ENCODE peak calls at places on chromosomes 16 and 17, in eight cellular contexts. One of them, this sample, is unnamed.

GRCh38 chr17:45677770-45678169 is 106.3 kb upstream of the CRHR1 start:
- DNase-seq in activated CD4-positive, alpha-beta T cell treated with anti-CD3 and anti-CD28 coated beads, Interleukin-2, amount 50 U/mL, for 48 hours: no peak
- DNase-seq in T1000: no peak
- DNase-seq in CD8-positive, alpha-beta T cell: no peak
- DNase-seq in activated naive CD4-positive, alpha-beta T cell: no peak
- DNase-seq in amniotic stem cell: no peak
- DNase-seq in SK-N-DZ: no peak
- DNase-seq in fibroblast of pulmonary artery: no peak
- DNase-seq in this sample: peak; percentile 37

GRCh38 chr17:74123350-74123749 is 80.1 kb upstream of the RPL38 start:
- DNase-seq in activated CD4-positive, alpha-beta T cell treated with anti-CD3 and anti-CD28 coated beads, Interleukin-2, amount 50 U/mL, for 48 hours: no peak
- DNase-seq in T1000: no peak
- DNase-seq in CD8-positive, alpha-beta T cell: no peak
- DNase-seq in activated naive CD4-positive, alpha-beta T cell: no peak
- DNase-seq in amniotic stem cell: no peak
- DNase-seq in SK-N-DZ: no peak
- DNase-seq in fibroblast of pulmonary artery: no peak
- DNase-seq in this sample: no peak

GRCh38 chr16:66318505-66318904 is 48.0 kb upstream of the CDH5 start:
- DNase-seq in activated CD4-positive, alpha-beta T cell treated with anti-CD3 and anti-CD28 coated beads, Interleukin-2, amount 50 U/mL, for 48 hours: no peak
- DNase-seq in T1000: no peak
- DNase-seq in CD8-positive, alpha-beta T cell: no peak
- DNase-seq in activated naive CD4-positive, alpha-beta T cell: no peak
- DNase-seq in amniotic stem cell: no peak
- DNase-seq in SK-N-DZ: no peak
- DNase-seq in fibroblast of pulmonary artery: no peak
- DNase-seq in this sample: no peak

GRCh38 chr17:42835732-42836131 is 2.5 kb downstream of the PSME3 start:
- DNase-seq in activated CD4-positive, alpha-beta T cell treated with anti-CD3 and anti-CD28 coated beads, Interleukin-2, amount 50 U/mL, for 48 hours: no peak
- DNase-seq in T1000: no peak
- DNase-seq in CD8-positive, alpha-beta T cell: no peak
- DNase-seq in activated naive CD4-positive, alpha-beta T cell: no peak
- DNase-seq in amniotic stem cell: no peak
- DNase-seq in SK-N-DZ: no peak
- DNase-seq in fibroblast of pulmonary artery: no peak
- DNase-seq in this sample: no peak

GRCh38 chr17:10790491-10791401 is 13.2 kb downstream of the TMEM238L start:
- DNase-seq in activated CD4-positive, alpha-beta T cell treated with anti-CD3 and anti-CD28 coated beads, Interleukin-2, amount 50 U/mL, for 48 hours: no peak
- DNase-seq in T1000: no peak
- DNase-seq in CD8-positive, alpha-beta T cell: no peak
- DNase-seq in activated naive CD4-positive, alpha-beta T cell: no peak
- DNase-seq in amniotic stem cell: no peak
- DNase-seq in SK-N-DZ: no peak
- DNase-seq in fibroblast of pulmonary artery: no peak
- DNase-seq in this sample: no peak

GRCh38 chr17:2892305-2892971 is 96.2 kb downstream of the RAP1GAP2 start:
- DNase-seq in activated CD4-positive, alpha-beta T cell treated with anti-CD3 and anti-CD28 coated beads, Interleukin-2, amount 50 U/mL, for 48 hours: peak; percentile 12
- DNase-seq in T1000: peak; percentile 74
- DNase-seq in CD8-positive, alpha-beta T cell: no peak
- DNase-seq in activated naive CD4-positive, alpha-beta T cell: no peak
- DNase-seq in amniotic stem cell: no peak
- DNase-seq in SK-N-DZ: no peak
- DNase-seq in fibroblast of pulmonary artery: peak; percentile 87
- DNase-seq in this sample: peak; percentile 98

GRCh38 chr16:62829615-62830014 is 793.4 kb upstream of the CDH8 start:
- DNase-seq in activated CD4-positive, alpha-beta T cell treated with anti-CD3 and anti-CD28 coated beads, Interleukin-2, amount 50 U/mL, for 48 hours: no peak
- DNase-seq in T1000: no peak
- DNase-seq in CD8-positive, alpha-beta T cell: no peak
- DNase-seq in activated naive CD4-positive, alpha-beta T cell: no peak
- DNase-seq in amniotic stem cell: no peak
- DNase-seq in SK-N-DZ: no peak
- DNase-seq in fibroblast of pulmonary artery: no peak
- DNase-seq in this sample: no peak

GRCh38 chr17:63452979-63453551 is 7.0 kb upstream of the CYB561 start:
- DNase-seq in activated CD4-positive, alpha-beta T cell treated with anti-CD3 and anti-CD28 coated beads, Interleukin-2, amount 50 U/mL, for 48 hours: no peak
- DNase-seq in T1000: no peak
- DNase-seq in CD8-positive, alpha-beta T cell: no peak
- DNase-seq in activated naive CD4-positive, alpha-beta T cell: no peak
- DNase-seq in amniotic stem cell: no peak
- DNase-seq in SK-N-DZ: no peak
- DNase-seq in fibroblast of pulmonary artery: no peak
- DNase-seq in this sample: no peak

GRCh38 chr16:80147021-80147680 is 393.6 kb upstream of the DYNLRB2 start:
- DNase-seq in activated CD4-positive, alpha-beta T cell treated with anti-CD3 and anti-CD28 coated beads, Interleukin-2, amount 50 U/mL, for 48 hours: no peak
- DNase-seq in T1000: no peak
- DNase-seq in CD8-positive, alpha-beta T cell: no peak
- DNase-seq in activated naive CD4-positive, alpha-beta T cell: no peak
- DNase-seq in amniotic stem cell: no peak
- DNase-seq in SK-N-DZ: no peak
- DNase-seq in fibroblast of pulmonary artery: no peak
- DNase-seq in this sample: no peak

GRCh38 chr16:85304337-85304736 is 192.1 kb upstream of the CIBAR2 start:
- DNase-seq in activated CD4-positive, alpha-beta T cell treated with anti-CD3 and anti-CD28 coated beads, Interleukin-2, amount 50 U/mL, for 48 hours: no peak
- DNase-seq in T1000: no peak
- DNase-seq in CD8-positive, alpha-beta T cell: no peak
- DNase-seq in activated naive CD4-positive, alpha-beta T cell: no peak
- DNase-seq in amniotic stem cell: no peak
- DNase-seq in SK-N-DZ: no peak
- DNase-seq in fibroblast of pulmonary artery: no peak
- DNase-seq in this sample: no peak

GRCh38 chr17:32566303-32566702 is 79.5 kb downstream of the CDK5R1 start:
- DNase-seq in activated CD4-positive, alpha-beta T cell treated with anti-CD3 and anti-CD28 coated beads, Interleukin-2, amount 50 U/mL, for 48 hours: no peak
- DNase-seq in T1000: no peak
- DNase-seq in CD8-positive, alpha-beta T cell: no peak
- DNase-seq in activated naive CD4-positive, alpha-beta T cell: no peak
- DNase-seq in amniotic stem cell: no peak
- DNase-seq in SK-N-DZ: no peak
- DNase-seq in fibroblast of pulmonary artery: no peak
- DNase-seq in this sample: no peak

GRCh38 chr17:48333034-48333491 is 97.0 kb downstream of the SKAP1 start:
- DNase-seq in activated CD4-positive, alpha-beta T cell treated with anti-CD3 and anti-CD28 coated beads, Interleukin-2, amount 50 U/mL, for 48 hours: no peak
- DNase-seq in T1000: no peak
- DNase-seq in CD8-positive, alpha-beta T cell: no peak
- DNase-seq in activated naive CD4-positive, alpha-beta T cell: no peak
- DNase-seq in amniotic stem cell: no peak
- DNase-seq in SK-N-DZ: no peak
- DNase-seq in fibroblast of pulmonary artery: peak; percentile 4
- DNase-seq in this sample: peak; percentile 55

GRCh38 chr17:19002805-19003542 is 1.6 kb downstream of the FAM83G start:
- DNase-seq in activated CD4-positive, alpha-beta T cell treated with anti-CD3 and anti-CD28 coated beads, Interleukin-2, amount 50 U/mL, for 48 hours: no peak
- DNase-seq in T1000: no peak
- DNase-seq in CD8-positive, alpha-beta T cell: peak; percentile 26
- DNase-seq in activated naive CD4-positive, alpha-beta T cell: no peak
- DNase-seq in amniotic stem cell: no peak
- DNase-seq in SK-N-DZ: no peak
- DNase-seq in fibroblast of pulmonary artery: peak; percentile 22
- DNase-seq in this sample: peak; percentile 20

GRCh38 chr17:6536053-6536452 is 20.3 kb downstream of the PITPNM3 start:
- DNase-seq in activated CD4-positive, alpha-beta T cell treated with anti-CD3 and anti-CD28 coated beads, Interleukin-2, amount 50 U/mL, for 48 hours: no peak
- DNase-seq in T1000: no peak
- DNase-seq in CD8-positive, alpha-beta T cell: no peak
- DNase-seq in activated naive CD4-positive, alpha-beta T cell: no peak
- DNase-seq in amniotic stem cell: no peak
- DNase-seq in SK-N-DZ: no peak
- DNase-seq in fibroblast of pulmonary artery: no peak
- DNase-seq in this sample: no peak

GRCh38 chr17:28570716-28571254 is 539 bp downstream of the PIGS start:
- DNase-seq in activated CD4-positive, alpha-beta T cell treated with anti-CD3 and anti-CD28 coated beads, Interleukin-2, amount 50 U/mL, for 48 hours: peak; percentile 53
- DNase-seq in T1000: no peak
- DNase-seq in CD8-positive, alpha-beta T cell: peak; percentile 52
- DNase-seq in activated naive CD4-positive, alpha-beta T cell: peak; percentile 34
- DNase-seq in amniotic stem cell: no peak
- DNase-seq in SK-N-DZ: peak; percentile 67
- DNase-seq in fibroblast of pulmonary artery: no peak
- DNase-seq in this sample: no peak

GRCh38 chr17:81422776-81423697 is 27.8 kb downstream of the BAHCC1 start:
- DNase-seq in activated CD4-positive, alpha-beta T cell treated with anti-CD3 and anti-CD28 coated beads, Interleukin-2, amount 50 U/mL, for 48 hours: no peak
- DNase-seq in T1000: peak; percentile 94
- DNase-seq in CD8-positive, alpha-beta T cell: no peak
- DNase-seq in activated naive CD4-positive, alpha-beta T cell: no peak
- DNase-seq in amniotic stem cell: peak; percentile 85
- DNase-seq in SK-N-DZ: peak; percentile 69
- DNase-seq in fibroblast of pulmonary artery: peak; percentile 95
- DNase-seq in this sample: peak; percentile 96

GRCh38 chr16:15572329-15573001 is 70.5 kb downstream of the MARF1 start:
- DNase-seq in activated CD4-positive, alpha-beta T cell treated with anti-CD3 and anti-CD28 coated beads, Interleukin-2, amount 50 U/mL, for 48 hours: peak; percentile 43
- DNase-seq in T1000: no peak
- DNase-seq in CD8-positive, alpha-beta T cell: no peak
- DNase-seq in activated naive CD4-positive, alpha-beta T cell: no peak
- DNase-seq in amniotic stem cell: no peak
- DNase-seq in SK-N-DZ: no peak
- DNase-seq in fibroblast of pulmonary artery: peak; percentile 66
- DNase-seq in this sample: peak; percentile 68

GRCh38 chr17:78421534-78422266 is 43.3 kb downstream of the PGS1 start:
- DNase-seq in activated CD4-positive, alpha-beta T cell treated with anti-CD3 and anti-CD28 coated beads, Interleukin-2, amount 50 U/mL, for 48 hours: peak; percentile 81
- DNase-seq in T1000: peak; percentile 44
- DNase-seq in CD8-positive, alpha-beta T cell: peak; percentile 75
- DNase-seq in activated naive CD4-positive, alpha-beta T cell: peak; percentile 41
- DNase-seq in amniotic stem cell: peak; percentile 51
- DNase-seq in SK-N-DZ: peak; percentile 56
- DNase-seq in fibroblast of pulmonary artery: peak; percentile 79
- DNase-seq in this sample: peak; percentile 70

GRCh38 chr17:42744283-42744805 is 496 bp downstream of the EZH1 start:
- DNase-seq in activated CD4-positive, alpha-beta T cell treated with anti-CD3 and anti-CD28 coated beads, Interleukin-2, amount 50 U/mL, for 48 hours: peak; percentile 76
- DNase-seq in T1000: no peak
- DNase-seq in CD8-positive, alpha-beta T cell: peak; percentile 63
- DNase-seq in activated naive CD4-positive, alpha-beta T cell: peak; percentile 48
- DNase-seq in amniotic stem cell: peak; percentile 73
- DNase-seq in SK-N-DZ: peak; percentile 89
- DNase-seq in fibroblast of pulmonary artery: peak; percentile 44
- DNase-seq in this sample: peak; percentile 64

GRCh38 chr16:70484867-70485266 is 30.5 kb downstream of the FCSK start:
- DNase-seq in activated CD4-positive, alpha-beta T cell treated with anti-CD3 and anti-CD28 coated beads, Interleukin-2, amount 50 U/mL, for 48 hours: no peak
- DNase-seq in T1000: no peak
- DNase-seq in CD8-positive, alpha-beta T cell: no peak
- DNase-seq in activated naive CD4-positive, alpha-beta T cell: no peak
- DNase-seq in amniotic stem cell: no peak
- DNase-seq in SK-N-DZ: no peak
- DNase-seq in fibroblast of pulmonary artery: no peak
- DNase-seq in this sample: no peak

GRCh38 chr17:50480142-50480764 is 1.6 kb downstream of the RSAD1 start:
- DNase-seq in activated CD4-positive, alpha-beta T cell treated with anti-CD3 and anti-CD28 coated beads, Interleukin-2, amount 50 U/mL, for 48 hours: no peak
- DNase-seq in T1000: no peak
- DNase-seq in CD8-positive, alpha-beta T cell: no peak
- DNase-seq in activated naive CD4-positive, alpha-beta T cell: no peak
- DNase-seq in amniotic stem cell: no peak
- DNase-seq in SK-N-DZ: no peak
- DNase-seq in fibroblast of pulmonary artery: no peak
- DNase-seq in this sample: no peak

GRCh38 chr16:46839986-46840443 is 9.0 kb upstream of the C16orf87 start:
- DNase-seq in activated CD4-positive, alpha-beta T cell treated with anti-CD3 and anti-CD28 coated beads, Interleukin-2, amount 50 U/mL, for 48 hours: no peak
- DNase-seq in T1000: no peak
- DNase-seq in CD8-positive, alpha-beta T cell: no peak
- DNase-seq in activated naive CD4-positive, alpha-beta T cell: no peak
- DNase-seq in amniotic stem cell: no peak
- DNase-seq in SK-N-DZ: no peak
- DNase-seq in fibroblast of pulmonary artery: no peak
- DNase-seq in this sample: no peak

GRCh38 chr17:50517504-50518264 is 9.4 kb downstream of the MYCBPAP start:
- DNase-seq in activated CD4-positive, alpha-beta T cell treated with anti-CD3 and anti-CD28 coated beads, Interleukin-2, amount 50 U/mL, for 48 hours: no peak
- DNase-seq in T1000: no peak
- DNase-seq in CD8-positive, alpha-beta T cell: no peak
- DNase-seq in activated naive CD4-positive, alpha-beta T cell: no peak
- DNase-seq in amniotic stem cell: no peak
- DNase-seq in SK-N-DZ: no peak
- DNase-seq in fibroblast of pulmonary artery: no peak
- DNase-seq in this sample: no peak

GRCh38 chr17:80262291-80262690 is 1.6 kb downstream of the RNF213 start:
- DNase-seq in activated CD4-positive, alpha-beta T cell treated with anti-CD3 and anti-CD28 coated beads, Interleukin-2, amount 50 U/mL, for 48 hours: no peak
- DNase-seq in T1000: no peak
- DNase-seq in CD8-positive, alpha-beta T cell: no peak
- DNase-seq in activated naive CD4-positive, alpha-beta T cell: no peak
- DNase-seq in amniotic stem cell: no peak
- DNase-seq in SK-N-DZ: no peak
- DNase-seq in fibroblast of pulmonary artery: no peak
- DNase-seq in this sample: no peak

GRCh38 chr17:39737331-39737760 is 392 bp upstream of the GRB7 start:
- DNase-seq in activated CD4-positive, alpha-beta T cell treated with anti-CD3 and anti-CD28 coated beads, Interleukin-2, amount 50 U/mL, for 48 hours: no peak
- DNase-seq in T1000: no peak
- DNase-seq in CD8-positive, alpha-beta T cell: no peak
- DNase-seq in activated naive CD4-positive, alpha-beta T cell: no peak
- DNase-seq in amniotic stem cell: no peak
- DNase-seq in SK-N-DZ: no peak
- DNase-seq in fibroblast of pulmonary artery: no peak
- DNase-seq in this sample: no peak